ENCODE peak calls at places on chromosomes 11 and 22, in nine cellular contexts. P is PC-3, T is Calu3, F is dorsolateral prefrontal cortex, L is fibroblast of lung, S is endothelial cell, V is HFF-Myc, X is MCF 10A, K is cardiac muscle cell. G is an unnamed sample.
A peak's percentile ranks its signal among the peaks of the same experiment; 100 is the strongest.

GRCh38 chr11:103668859-103669258 is 367.6 kb upstream of the DDI1 start:
- DNase-seq in V (no peak), T (no peak), S (no peak), F (no peak), X (no peak), P (no peak), L (no peak), K (no peak), G (no peak)

GRCh38 chr11:408154-409007 is 6.4 kb downstream of the SIGIRR start:
- DNase-seq in P (no peak), K (no peak), F (no peak), S (no peak), V (no peak), L (no peak), X (no peak), T (no peak), G (peak; percentile 62)

GRCh38 chr11:69708731-69709401 is 5.0 kb upstream of the FGF19 start:
- DNase-seq in V (no peak), X (no peak), K (no peak), S (no peak), P (no peak), F (no peak), T (no peak), L (no peak), G (no peak)

GRCh38 chr11:199782-200181 is 6.9 kb downstream of the SCGB1C1 start:
- DNase-seq in P (no peak), X (no peak), L (no peak), S (no peak), V (no peak), F (peak; percentile 6), K (no peak), T (no peak), G (peak; percentile 64)

GRCh38 chr11:2899080-2899783 is 13.7 kb upstream of the CDKN1C start:
- DNase-seq in V (no peak), F (no peak), L (no peak), S (no peak), K (no peak), P (no peak), X (peak; percentile 49), T (no peak), G (peak; percentile 79)

GRCh38 chr22:19122143-19122751 is at the start of gene DGCR2:
- DNase-seq in L (peak; percentile 93), X (peak; percentile 97), V (peak; percentile 70), F (peak; percentile 96), P (peak; percentile 91), T (peak; percentile 97), K (peak; percentile 98), S (peak; percentile 97), G (peak; percentile 98)

GRCh38 chr11:13145461-13145860 is 132.1 kb upstream of the BMAL1 start:
- DNase-seq in P (no peak), S (no peak), T (no peak), K (no peak), F (no peak), L (no peak), V (no peak), X (no peak), G (no peak)

GRCh38 chr11:18671246-18671645 is 27.3 kb upstream of the TMEM86A start:
- DNase-seq in K (no peak), S (no peak), P (peak; percentile 19), F (no peak), L (no peak), V (no peak), X (no peak), T (no peak), G (no peak)

GRCh38 chr22:32572741-32573140 is 98.1 kb downstream of the FBXO7 start:
- DNase-seq in X (no peak), V (no peak), S (no peak), L (no peak), K (no peak), F (no peak), T (no peak), P (no peak), G (peak; percentile 61)

GRCh38 chr11:45085657-45086501 is 60.6 kb upstream of the PRDM11 start:
- DNase-seq in P (no peak), S (no peak), K (no peak), T (no peak), X (no peak), F (no peak), V (no peak), L (no peak), G (no peak)

GRCh38 chr11:71425851-71426250 is 22.3 kb downstream of the DHCR7 start:
- DNase-seq in L (no peak), K (no peak), T (no peak), P (peak; percentile 95), X (peak; percentile 79), V (no peak), F (no peak), S (no peak), G (no peak)
- TF ChIP-seq CTCF in L (no peak), K (no peak), T (no peak), P (no peak), X (no peak), V (no peak), F (no peak), S (no peak), G (no peak)

DNA sequence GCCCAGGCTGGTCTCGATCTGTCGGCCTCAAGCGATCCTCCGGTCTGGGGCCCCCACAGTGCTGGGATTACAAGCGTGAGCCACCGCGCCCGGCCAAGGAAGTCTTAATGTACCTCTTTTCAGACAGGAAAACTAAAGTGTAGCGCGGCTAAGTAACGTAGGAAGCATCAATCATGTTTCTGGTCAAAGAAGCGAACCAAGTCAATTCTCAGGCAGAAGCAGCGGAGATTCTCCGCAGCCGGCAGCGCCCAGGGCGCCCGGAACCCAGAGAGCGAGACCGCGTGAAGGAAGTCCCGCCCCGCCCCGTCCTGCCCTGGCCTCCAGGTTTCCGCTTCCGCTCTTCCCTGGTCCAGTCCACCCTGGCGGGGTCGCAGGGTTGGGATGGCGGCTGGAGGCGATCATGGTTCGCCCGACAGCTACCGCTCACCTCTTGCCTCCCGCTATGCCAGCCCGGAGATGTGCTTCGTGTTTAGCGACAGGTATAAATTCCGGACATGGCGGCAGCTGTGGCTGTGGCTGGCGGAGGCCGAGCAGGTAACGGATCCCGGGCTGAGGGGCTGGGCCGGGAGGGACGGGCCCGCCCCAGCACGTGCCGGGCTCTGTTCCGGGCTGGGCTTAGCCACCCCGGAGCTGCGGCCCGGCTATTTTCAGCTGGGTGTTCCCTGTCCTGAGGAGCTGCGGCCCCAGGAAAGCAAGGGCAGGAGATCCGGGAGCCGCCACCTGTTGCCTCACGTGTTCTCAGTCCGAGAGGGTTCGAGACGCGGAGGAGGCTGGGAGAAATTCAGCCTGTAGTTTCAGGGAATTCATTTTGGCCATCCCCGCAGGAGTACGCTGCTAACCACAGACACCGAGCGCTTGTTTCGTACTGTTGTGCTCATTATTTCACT is at the start of gene ADSL:
- DNase-seq in T (peak; percentile 93), L (peak; percentile 84), P (peak; percentile 76), F (peak; percentile 84), X (peak; percentile 86), K (peak; percentile 90), V (peak; percentile 50), S (peak; percentile 89), G (peak; percentile 93)
- TF ChIP-seq CTCF in T (no peak), L (peak; percentile 8), P (no peak), F (peak; percentile 30), X (no peak), K (no peak), V (no peak), S (no peak), G (no peak)

DNA sequence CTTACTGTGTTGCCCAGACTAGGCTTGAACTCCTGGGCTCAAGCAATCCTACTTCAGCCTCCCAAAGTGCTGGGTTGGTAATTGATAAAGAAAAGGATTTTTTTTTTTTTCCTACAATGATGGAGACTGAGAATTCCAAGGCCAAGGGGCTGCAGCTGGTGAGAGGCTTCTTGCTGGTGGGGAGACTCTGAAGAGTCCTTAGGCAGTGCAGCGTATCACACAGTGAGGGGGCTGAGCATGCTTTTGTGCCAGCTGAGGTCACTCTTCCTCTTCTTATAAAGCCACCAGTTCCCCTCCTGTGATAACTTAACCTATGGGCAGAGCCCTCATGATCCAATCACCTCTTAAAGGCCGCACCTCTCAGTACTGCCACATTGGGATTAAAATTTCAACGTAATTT is 28.2 kb upstream of the CCDC81 start:
- DNase-seq in K (no peak), V (no peak), T (no peak), P (no peak), S (no peak), F (no peak), X (no peak), L (no peak), G (no peak)
- TF ChIP-seq CTCF in K (no peak), V (no peak), T (no peak), P (no peak), S (no peak), F (no peak), X (no peak), L (no peak), G (no peak)

GRCh38 chr11:34356918-34357645 is 728 bp downstream of the ABTB2 start:
- DNase-seq in F (peak; percentile 34), L (peak; percentile 74), T (peak; percentile 51), P (peak; percentile 52), X (peak; percentile 54), S (peak; percentile 40), V (no peak), K (peak; percentile 76), G (peak; percentile 83)
- TF ChIP-seq CTCF in F (no peak), L (no peak), T (no peak), P (no peak), X (no peak), S (no peak), V (no peak), K (peak; percentile 19), G (no peak)

GRCh38 chr22:39247379-39247778 is 2.6 kb upstream of the PDGFB start:
- DNase-seq in T (no peak), F (no peak), X (no peak), S (no peak), P (no peak), K (no peak), L (no peak), V (no peak), G (no peak)
- TF ChIP-seq CTCF in T (no peak), F (no peak), X (no peak), S (no peak), P (no peak), K (no peak), L (no peak), V (no peak), G (no peak)

DNA sequence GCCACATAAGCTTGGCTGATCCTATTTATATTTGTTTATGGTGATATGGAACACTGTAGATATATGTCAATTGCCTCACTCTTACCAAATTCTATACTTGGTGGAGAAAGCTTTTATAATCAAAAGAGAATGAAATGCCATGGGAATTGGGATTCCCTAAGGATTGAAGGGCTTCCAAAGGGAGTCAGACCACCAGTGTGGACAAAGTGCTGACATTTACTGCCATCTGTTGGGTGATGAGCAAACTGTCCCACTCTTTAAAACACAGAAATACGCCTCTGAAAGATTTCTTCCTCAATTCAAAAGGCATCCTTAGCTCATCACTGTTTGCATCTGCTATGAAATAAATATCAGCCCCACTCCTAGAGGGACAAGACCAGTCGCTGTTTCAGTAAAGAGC is 7.1 kb downstream of the SLC1A2 start:
- DNase-seq in X (peak; percentile 17), S (no peak), L (peak; percentile 3), T (no peak), V (no peak), K (peak; percentile 21), P (peak; percentile 32), F (no peak), G (no peak)
- TF ChIP-seq CTCF in X (peak; percentile 21), S (peak; percentile 41), L (peak; percentile 60), T (peak; percentile 53), V (peak; percentile 55), K (peak; percentile 32), P (peak; percentile 76), F (peak; percentile 57), G (no peak)

GRCh38 chr22:38724926-38725571 is 19.3 kb downstream of the GTPBP1 start:
- DNase-seq in S (peak; percentile 45), V (no peak), F (peak; percentile 76), P (peak; percentile 50), L (no peak), K (peak; percentile 44), X (peak; percentile 60), T (peak; percentile 34), G (peak; percentile 50)
- TF ChIP-seq CTCF in S (no peak), V (peak; percentile 50), F (peak; percentile 69), P (peak; percentile 62), L (peak; percentile 59), K (peak; percentile 56), X (peak; percentile 28), T (peak; percentile 37), G (peak; percentile 23)

G was measured in sigmoid colon.